ENCODE peak calls at places on chromosomes 3 and 15, in five cellular contexts. I is CD8-positive, alpha-beta T cell; T is thoracic aorta; H is heart left ventricle; N is stomach. K is an unnamed sample. For H3K9me3, the result is how much of the 10 kb centered on the place peaks cover.

GRCh38 chr3:120440762-120441161 is 10.0 kb downstream of the FSTL1 start:
- DNase-seq in I (no peak), T (no peak), H (no peak), N (no peak), K (no peak)

GRCh38 chr3:192433704-192434103 is 293.6 kb downstream of the FGF12 start:
- DNase-seq in I (no peak), T (no peak), H (no peak), N (no peak), K (no peak)

GRCh38 chr15:29938701-29939340 is 116.6 kb upstream of the TJP1 start:
- DNase-seq in I (no peak), T (no peak), H (no peak), N (no peak), K (no peak)

GRCh38 chr3:155007729-155008128 is 72.4 kb upstream of the MME start:
- DNase-seq in I (no peak), T (no peak), H (no peak), N (no peak), K (no peak)

GRCh38 chr15:62066663-62067447 is at the start of gene C2CD4A:
- DNase-seq in I (peak), T (no peak), H (peak), N (peak), K (peak)

GRCh38 chr3:197908957-197909701 is 40.9 kb upstream of the RPL35A start:
- DNase-seq in I (no peak), T (no peak), H (no peak), N (no peak), K (no peak)

GRCh38 chr3:185423178-185423577 is 60.2 kb downstream of the MAP3K13 start:
- DNase-seq in I (no peak), T (no peak), H (no peak), N (peak), K (no peak)

GRCh38 chr15:78018968-78019644 is 58.4 kb downstream of the TBC1D2B start:
- DNase-seq in I (peak), T (no peak), H (no peak), N (no peak), K (no peak)

GRCh38 chr3:127390365-127391025 is 102.6 kb upstream of the PRR20G start:
- DNase-seq in I (no peak), T (no peak), H (no peak), N (peak), K (no peak)

GRCh38 chr3:196624907-196625306 is 14.6 kb upstream of the NRROS start:
- DNase-seq in I (no peak), T (no peak), H (peak), N (no peak), K (no peak)

GRCh38 chr15:49752517-49752916 is 131.7 kb downstream of the DTWD1 start:
- DNase-seq in I (no peak), T (no peak), H (no peak), N (no peak), K (no peak)

GRCh38 chr15:24617646-24618045 is 57.9 kb upstream of the NPAP1 start:
- DNase-seq in I (no peak), T (no peak), H (no peak), N (no peak), K (no peak)
- H3K9me3 ChIP-seq in I (under half), T (under half), H (under half), N (under half), K (under half)

GRCh38 chr3:244041-244440 is 47.5 kb downstream of the CHL1 start:
- DNase-seq in I (no peak), T (no peak), H (no peak), N (no peak), K (no peak)

GRCh38 chr3:248841-249520 is 52.4 kb downstream of the CHL1 start:
- DNase-seq in I (no peak), T (no peak), H (no peak), N (no peak), K (no peak)

DNA sequence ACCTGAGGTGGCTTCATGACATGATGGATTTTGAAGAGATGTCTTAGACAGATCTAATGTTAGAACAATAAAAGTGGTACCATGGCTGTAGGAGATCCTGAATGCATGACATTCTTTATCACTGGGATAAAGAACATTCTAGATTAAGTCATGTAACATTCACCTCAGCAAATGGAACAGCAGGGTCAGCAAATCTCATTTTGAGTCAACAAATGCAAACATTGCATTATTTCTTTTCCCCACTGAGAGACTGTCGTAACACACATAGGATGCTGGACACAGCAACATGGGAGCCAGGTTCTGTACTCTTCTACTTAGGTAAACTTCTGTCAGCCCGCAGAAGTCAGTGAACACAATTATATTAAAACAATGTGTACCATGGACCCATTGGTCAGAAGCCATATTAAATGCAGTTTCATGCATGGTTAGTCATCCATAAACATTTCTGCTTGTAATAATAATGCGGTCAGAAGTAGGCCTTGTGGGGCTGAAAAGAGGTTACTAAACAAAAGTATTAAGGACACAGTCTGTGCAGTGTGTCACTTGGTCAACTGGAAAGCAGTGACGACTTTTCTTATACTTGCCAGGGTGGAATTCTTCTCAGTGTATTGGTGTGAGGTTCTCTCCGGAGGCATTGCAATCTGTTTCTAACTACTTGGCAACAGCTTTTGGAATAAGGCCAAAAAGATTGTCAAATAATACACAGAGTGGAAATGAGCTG is 46.6 kb downstream of the CHL1 start:
- DNase-seq in I (no peak), T (no peak), H (no peak), N (no peak), K (no peak)
- H3K9me3 ChIP-seq in I (under half), T (under half), H (under half), N (under half), K (under half)

GRCh38 chr3:35335703-35336102 is 303.6 kb upstream of the ARPP21 start:
- DNase-seq in I (no peak), T (no peak), H (no peak), N (no peak), K (no peak)
- H3K9me3 ChIP-seq in I (under half), T (under half), H (under half), N (under half), K (under half)

GRCh38 chr3:193719735-193720134 is 126.7 kb downstream of the OPA1 start:
- DNase-seq in I (no peak), T (no peak), H (no peak), N (no peak), K (no peak)

GRCh38 chr3:193714523-193715137 is 121.6 kb downstream of the OPA1 start:
- DNase-seq in I (no peak), T (no peak), H (no peak), N (no peak), K (no peak)

GRCh38 chr3:193712938-193713337 is 119.9 kb downstream of the OPA1 start:
- DNase-seq in I (no peak), T (no peak), H (no peak), N (no peak), K (no peak)

GRCh38 chr3:193720169-193720568 is 127.2 kb downstream of the OPA1 start:
- DNase-seq in I (no peak), T (no peak), H (no peak), N (no peak), K (no peak)

GRCh38 chr3:193716155-193716554 is 123.1 kb downstream of the OPA1 start:
- DNase-seq in I (no peak), T (no peak), H (no peak), N (no peak), K (no peak)
- H3K9me3 ChIP-seq in I (under half), T (under half), H (under half), N (under half), K (under half)

GRCh38 chr3:38469852-38470251 is 16.2 kb downstream of the ACVR2B start:
- DNase-seq in I (no peak), T (no peak), H (no peak), N (no peak), K (no peak)
- H3K9me3 ChIP-seq in I (under half), T (under half), H (under half), N (under half), K (under half)

DNA sequence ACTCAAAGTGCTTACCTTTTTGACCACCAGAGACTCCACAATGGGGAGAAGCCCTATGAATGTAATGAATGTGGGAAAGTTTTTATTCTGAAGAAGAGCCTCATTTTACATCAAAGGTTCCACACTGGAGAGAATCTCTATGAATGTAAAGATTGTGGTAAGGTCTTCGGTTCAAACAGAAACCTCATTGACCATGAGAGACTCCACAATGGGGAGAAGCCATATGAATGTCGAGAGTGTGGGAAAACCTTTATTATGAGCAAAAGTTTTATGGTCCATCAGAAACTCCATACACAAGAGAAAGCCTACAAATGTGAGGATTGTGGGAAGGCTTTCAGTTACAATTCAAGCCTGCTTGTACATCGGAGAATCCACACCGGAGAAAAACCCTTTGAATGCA is 5.5 kb upstream of the ZNF35 start:
- DNase-seq in I (no peak), T (no peak), H (no peak), N (no peak), K (no peak)
- H3K9me3 ChIP-seq in I (under half), T (half or more), H (under half), N (half or more), K (under half)

GRCh38 chr15:25207369-25207768 is 231.5 kb downstream of the UBE3A start:
- DNase-seq in I (no peak), T (no peak), H (no peak), N (no peak), K (no peak)

GRCh38 chr15:25208735-25209134 is 230.1 kb downstream of the UBE3A start:
- DNase-seq in I (no peak), T (no peak), H (no peak), N (no peak), K (no peak)
- H3K9me3 ChIP-seq in I (under half), T (under half), H (under half), N (half or more), K (under half)